ENCODE peak calls at places on chromosomes 7 and 10, in six cellular contexts. S is hepatocyte, I is progenitor cell of endocrine pancreas, E is lower leg skin, H is lower lobe of right lung, M is astrocyte of the spinal cord. D is an unnamed sample.

GRCh38 chr10:62934258-62934657 is 118.1 kb upstream of the EGR2 start:
- DNase-seq in I (no peak), S (no peak), H (no peak), E (no peak), M (no peak), D (no peak)

GRCh38 chr10:116190883-116191282 is 82.1 kb downstream of the GFRA1 start:
- DNase-seq in H (no peak), M (no peak), E (no peak), S (no peak), I (no peak), D (no peak)

GRCh38 chr7:30422922-30423321 is 55.7 kb downstream of the NOD1 start:
- DNase-seq in M (peak), I (no peak), E (no peak), H (no peak), S (no peak), D (no peak)

GRCh38 chr10:95651346-95652115 is 5.0 kb downstream of the ALDH18A1 start:
- DNase-seq in H (no peak), E (no peak), M (no peak), I (no peak), S (no peak), D (no peak)

GRCh38 chr7:102834999-102835398 is 77.8 kb upstream of the LRRC17 start:
- DNase-seq in H (no peak), I (no peak), S (no peak), E (no peak), M (peak), D (no peak)

GRCh38 chr10:6995339-6995738 is 415.3 kb upstream of the PRKCQ start:
- DNase-seq in E (no peak), S (no peak), H (no peak), M (no peak), I (no peak), D (no peak)

GRCh38 chr7:42137941-42138340 is 99.1 kb downstream of the GLI3 start:
- DNase-seq in M (no peak), E (no peak), H (no peak), S (no peak), I (no peak), D (no peak)

GRCh38 chr7:76133839-76134238 is 67.9 kb upstream of the SRRM3 start:
- DNase-seq in H (no peak), S (no peak), E (no peak), M (no peak), I (no peak), D (no peak)

GRCh38 chr10:70835895-70836294 is 20.1 kb downstream of the SGPL1 start:
- DNase-seq in E (no peak), H (no peak), M (peak), S (no peak), I (no peak), D (no peak)

GRCh38 chr7:92837214-92837749 is 909 bp upstream of the CDK6 start:
- DNase-seq in M (peak), H (no peak), I (no peak), E (no peak), S (no peak), D (no peak)

GRCh38 chr7:44575054-44575453 is 1.3 kb upstream of the DDX56 start:
- DNase-seq in E (no peak), H (no peak), M (no peak), I (no peak), S (no peak), D (no peak)

GRCh38 chr10:46028584-46029570 is 1.5 kb downstream of the NCOA4 start:
- DNase-seq in H (no peak), I (no peak), E (no peak), S (peak), M (peak), D (no peak)

GRCh38 chr7:84705079-84705478 is 481.8 kb downstream of the SEMA3D start:
- DNase-seq in E (no peak), M (no peak), I (no peak), H (no peak), S (no peak), D (no peak)

GRCh38 chr10:53071505-53072125 is 299.0 kb upstream of the MBL2 start:
- DNase-seq in I (no peak), M (no peak), E (no peak), H (no peak), S (no peak), D (no peak)

GRCh38 chr7:70416611-70417010 is 715.3 kb upstream of the GALNT17 start:
- DNase-seq in E (no peak), S (no peak), I (no peak), M (no peak), H (no peak), D (no peak)

GRCh38 chr7:105707967-105708580 is 126.8 kb upstream of the EFCAB10 start:
- DNase-seq in E (no peak), S (no peak), I (no peak), M (no peak), H (no peak), D (peak)

GRCh38 chr10:125107972-125108580 is 52.3 kb downstream of the CTBP2 start:
- DNase-seq in H (no peak), S (no peak), E (no peak), I (no peak), M (no peak), D (no peak)

GRCh38 chr7:151271699-151272355 is 23.3 kb upstream of the SMARCD3 start:
- DNase-seq in S (peak), E (peak), H (peak), M (no peak), I (no peak), D (peak)

GRCh38 chr10:47061776-47062175 is 150.5 kb downstream of the PTPN20 start:
- DNase-seq in M (no peak), S (no peak), H (no peak), I (no peak), E (no peak), D (no peak)

GRCh38 chr10:47060356-47060755 is 149.1 kb downstream of the PTPN20 start:
- DNase-seq in H (no peak), E (no peak), S (no peak), I (no peak), M (no peak), D (no peak)

GRCh38 chr10:47060993-47061500 is 149.8 kb downstream of the PTPN20 start:
- DNase-seq in M (no peak), S (no peak), I (no peak), E (no peak), H (no peak), D (no peak)

GRCh38 chr10:47063858-47064257 is 152.6 kb downstream of the PTPN20 start:
- DNase-seq in H (no peak), M (no peak), E (no peak), I (no peak), S (no peak), D (peak)

GRCh38 chr10:47062801-47063200 is 151.6 kb downstream of the PTPN20 start:
- DNase-seq in I (no peak), E (peak), H (no peak), S (no peak), M (no peak), D (no peak)
- TF ChIP-seq CTCF in I (no peak), E (no peak), H (no peak), S (peak), M (peak), D (peak)

GRCh38 chr10:101841826-101842225 is 1.8 kb downstream of the KCNIP2 start:
- DNase-seq in S (no peak), E (no peak), M (no peak), I (no peak), H (peak), D (no peak)

GRCh38 chr10:101839002-101839401 is 4.6 kb downstream of the KCNIP2 start:
- DNase-seq in M (no peak), E (no peak), S (no peak), H (no peak), I (no peak), D (no peak)

GRCh38 chr10:101839421-101840063 is 4.1 kb downstream of the KCNIP2 start:
- DNase-seq in H (peak), S (peak), E (no peak), I (no peak), M (no peak), D (no peak)

GRCh38 chr10:101840102-101840684 is 3.4 kb downstream of the KCNIP2 start:
- DNase-seq in E (no peak), M (no peak), H (peak), I (no peak), S (no peak), D (no peak)

GRCh38 chr10:101840741-101841453 is 2.7 kb downstream of the KCNIP2 start:
- DNase-seq in H (peak), E (peak), M (peak), S (peak), I (peak), D (peak)
- TF ChIP-seq CTCF in H (peak), E (no peak), M (peak), S (peak), I (peak), D (peak)

DNA sequence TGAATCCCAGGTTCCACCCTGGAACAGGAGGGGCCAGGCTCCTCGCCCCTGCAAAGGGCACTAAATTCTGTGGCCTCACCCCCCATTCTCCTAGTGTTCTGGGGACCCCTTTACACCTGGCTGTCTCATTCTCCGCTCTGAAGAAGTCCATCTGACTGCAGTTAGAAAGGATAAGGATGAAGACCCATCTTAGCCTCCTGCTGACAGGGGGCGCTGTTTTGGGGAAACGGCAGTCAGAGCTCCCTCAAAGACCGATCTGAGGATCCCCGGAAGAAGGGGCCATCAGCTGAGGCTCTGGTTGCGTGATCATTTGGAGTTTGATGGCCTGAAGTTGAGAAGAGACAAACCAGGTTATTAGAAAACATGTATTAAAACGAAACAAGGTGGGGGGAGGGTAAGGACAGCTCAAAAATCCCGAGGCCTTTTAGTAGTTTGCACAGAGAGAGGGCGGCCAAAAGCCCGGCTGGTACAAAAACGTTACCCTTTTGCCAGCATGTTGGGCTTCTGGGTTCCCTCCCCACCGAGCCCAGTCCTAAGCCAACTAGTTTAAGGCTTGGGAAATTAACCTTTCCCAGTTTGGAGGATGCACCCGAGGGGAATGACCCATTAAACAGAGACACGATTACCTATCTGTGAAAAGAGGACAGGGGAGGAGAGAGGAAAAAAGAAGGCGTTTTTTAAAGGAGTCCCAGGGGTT is 102.8 kb downstream of the CHN2 start:
- DNase-seq in H (no peak), I (no peak), E (no peak), M (no peak), S (no peak), D (no peak)
- TF ChIP-seq CTCF in H (no peak), I (peak), E (no peak), M (no peak), S (no peak), D (peak)

GRCh38 chr7:114539575-114539974 is 125.0 kb downstream of the FOXP2 start:
- DNase-seq in I (no peak), E (no peak), S (peak), H (no peak), M (peak), D (no peak)
- TF ChIP-seq CTCF in I (peak), E (no peak), S (peak), H (no peak), M (peak), D (peak)

GRCh38 chr10:24462889-24463552 is 254.1 kb downstream of the KIAA1217 start:
- DNase-seq in H (no peak), M (peak), I (no peak), S (no peak), E (no peak), D (no peak)
- TF ChIP-seq CTCF in H (no peak), M (peak), I (peak), S (peak), E (no peak), D (peak)

DNA sequence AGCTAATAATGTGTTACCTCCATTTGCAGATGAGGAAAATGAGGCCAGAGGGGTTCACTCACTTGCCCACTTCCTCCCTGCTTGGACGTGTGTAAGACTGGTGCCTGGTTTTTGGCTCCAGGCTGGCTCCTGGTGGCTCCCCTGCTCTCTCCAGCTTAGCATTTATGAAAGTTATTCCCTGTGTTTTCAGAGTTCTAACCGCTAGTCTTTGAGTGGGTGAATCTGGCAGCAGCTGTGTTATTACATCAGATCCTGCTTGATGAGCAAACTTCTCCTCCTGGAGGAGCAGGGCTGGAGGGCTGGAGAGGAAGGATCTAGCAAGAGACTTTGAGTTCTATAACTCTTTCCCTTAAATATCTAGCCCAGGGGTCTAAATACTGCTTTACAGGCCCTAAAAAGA is 80.9 kb upstream of the AGBL3 start:
- DNase-seq in H (no peak), S (peak), E (no peak), I (no peak), M (peak), D (no peak)
- TF ChIP-seq CTCF in H (no peak), S (peak), E (no peak), I (no peak), M (peak), D (no peak)

GRCh38 chr10:85177767-85178166 is 849.4 kb downstream of the CCSER2 start:
- DNase-seq in M (no peak), I (no peak), E (no peak), H (no peak), S (no peak), D (no peak)

GRCh38 chr10:85170026-85170425 is 841.6 kb downstream of the CCSER2 start:
- DNase-seq in I (no peak), S (no peak), H (no peak), M (no peak), E (no peak), D (no peak)

DNA sequence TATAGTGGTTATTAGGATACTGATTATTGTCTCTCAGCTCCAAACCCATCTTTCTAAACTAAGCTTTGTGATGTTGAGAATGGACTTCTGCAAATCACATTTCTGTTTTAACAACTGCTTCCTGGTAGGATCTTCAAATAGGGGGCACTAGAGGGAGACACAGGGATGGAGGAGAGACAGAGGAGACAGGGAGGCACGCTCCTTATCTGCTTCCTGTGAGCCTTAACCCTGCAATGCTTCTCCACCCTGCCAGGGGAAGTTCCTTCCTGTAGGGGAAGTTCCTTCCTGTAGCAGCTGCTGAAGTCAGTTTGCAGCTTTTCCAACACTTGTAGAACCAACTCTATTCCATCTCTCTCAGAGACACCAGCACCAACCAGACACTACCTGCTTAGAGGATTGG is 847.2 kb downstream of the CCSER2 start:
- DNase-seq in E (no peak), M (no peak), H (no peak), S (peak), I (no peak), D (no peak)
- TF ChIP-seq CTCF in E (no peak), M (no peak), H (no peak), S (no peak), I (no peak), D (no peak)

GRCh38 chr10:75335191-75335590 is 66.4 kb downstream of the ZNF503 start:
- DNase-seq in I (no peak), S (no peak), M (no peak), H (no peak), E (no peak), D (no peak)

GRCh38 chr10:75335983-75336382 is 65.6 kb downstream of the ZNF503 start:
- DNase-seq in E (no peak), H (no peak), M (no peak), S (no peak), I (no peak), D (no peak)

GRCh38 chr10:75332081-75332480 is 69.5 kb downstream of the ZNF503 start:
- DNase-seq in I (no peak), M (no peak), H (no peak), E (no peak), S (no peak), D (no peak)

GRCh38 chr10:75329190-75329745 is 72.3 kb downstream of the ZNF503 start:
- DNase-seq in H (no peak), I (no peak), S (no peak), M (no peak), E (no peak), D (no peak)

GRCh38 chr10:75334720-75335119 is 66.8 kb downstream of the ZNF503 start:
- DNase-seq in E (no peak), M (no peak), H (no peak), S (no peak), I (no peak), D (no peak)
- TF ChIP-seq CTCF in E (no peak), M (no peak), H (no peak), S (no peak), I (no peak), D (no peak)

GRCh38 chr7:130379551-130380120 is 658 bp upstream of the CPA1 start:
- DNase-seq in S (no peak), E (peak), H (no peak), M (no peak), I (no peak), D (no peak)

GRCh38 chr7:130383187-130383980 is 3.1 kb downstream of the CPA1 start:
- DNase-seq in E (peak), M (no peak), I (no peak), S (no peak), H (no peak), D (no peak)

GRCh38 chr7:130380121-130380860 is at the start of gene CPA1:
- DNase-seq in H (no peak), M (no peak), I (peak), E (peak), S (no peak), D (no peak)

GRCh38 chr7:130380861-130381455 is 664 bp downstream of the CPA1 start:
- DNase-seq in M (no peak), I (no peak), H (no peak), S (no peak), E (no peak), D (no peak)

GRCh38 chr7:130381468-130382312 is 1.4 kb downstream of the CPA1 start:
- DNase-seq in E (peak), S (no peak), I (no peak), H (no peak), M (no peak), D (no peak)
- TF ChIP-seq CTCF in E (no peak), S (no peak), I (peak), H (no peak), M (peak), D (no peak)

GRCh38 chr7:111835066-111835465 is 272.8 kb upstream of the IMMP2L start:
- DNase-seq in E (no peak), S (no peak), M (peak), H (no peak), I (no peak), D (no peak)

GRCh38 chr7:111833461-111833860 is 271.2 kb upstream of the IMMP2L start:
- DNase-seq in S (no peak), H (no peak), M (peak), I (no peak), E (no peak), D (no peak)

GRCh38 chr7:111834367-111834766 is 272.1 kb upstream of the IMMP2L start:
- DNase-seq in M (no peak), S (no peak), I (no peak), E (no peak), H (no peak), D (no peak)

GRCh38 chr7:111839261-111839660 is 277.0 kb upstream of the IMMP2L start:
- DNase-seq in S (no peak), M (no peak), I (no peak), H (no peak), E (no peak), D (no peak)

DNA sequence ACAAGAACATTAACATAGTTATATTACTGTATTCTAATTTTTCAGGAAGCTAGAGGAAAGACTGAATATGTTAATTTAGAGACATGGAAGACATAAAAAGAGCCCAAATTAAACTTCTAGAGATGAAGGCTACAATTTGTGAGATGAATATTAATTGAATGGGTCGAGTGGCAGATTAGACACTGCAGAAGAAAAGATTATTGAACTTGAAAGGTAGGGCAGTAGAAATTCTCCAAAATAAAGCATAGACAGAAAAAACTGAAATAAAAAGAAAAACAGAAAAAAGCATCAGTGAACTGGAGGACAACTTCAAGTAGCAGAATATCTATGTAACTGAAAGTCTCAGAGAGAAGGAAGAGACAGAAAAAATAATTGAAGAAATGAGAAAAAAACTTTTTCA is 274.3 kb upstream of the IMMP2L start:
- DNase-seq in S (no peak), H (no peak), I (no peak), E (no peak), M (no peak), D (no peak)
- TF ChIP-seq CTCF in S (no peak), H (no peak), I (no peak), E (no peak), M (no peak), D (no peak)